ENCODE peak calls at places on chromosomes 5 and 9, in nine cellular contexts. H is heart right ventricle; G is fibroblast of lung; C is prostate gland; S is mesendoderm; A is upper lobe of right lung; D is psoas muscle; M is CD4-positive, CD25-positive, alpha-beta regulatory T cell; Y is OCI-LY7. K is an unnamed sample. For H3K4me1 and H3K36me3, the result is how much of the 10 kb centered on the place peaks cover.

GRCh38 chr9:16139781-16140180 is 586.9 kb downstream of the CCDC171 start:
- DNase-seq in D (peak), C (no peak), Y (no peak), S (no peak), M (no peak), G (peak), A (no peak), H (peak), K (no peak)

GRCh38 chr5:174532453-174533126 is 191.8 kb upstream of the MSX2 start:
- DNase-seq in H (peak), Y (no peak), A (peak), D (peak), G (peak), S (peak), M (no peak), C (peak), K (peak)

GRCh38 chr9:20199111-20199510 is 410.3 kb upstream of the SLC24A2 start:
- DNase-seq in H (no peak), C (no peak), S (no peak), Y (no peak), G (no peak), A (no peak), D (no peak), M (no peak), K (no peak)

GRCh38 chr9:107989544-107989943 is 500.0 kb upstream of the KLF4 start:
- DNase-seq in S (no peak), Y (no peak), D (peak), C (no peak), M (no peak), G (peak), A (no peak), H (no peak), K (peak)

GRCh38 chr9:130500340-130500771 is 55.6 kb downstream of the ASS1 start:
- DNase-seq in Y (no peak), S (no peak), H (no peak), D (no peak), M (no peak), G (no peak), C (peak), A (no peak), K (no peak)

GRCh38 chr9:79617395-79617794 is 45.6 kb downstream of the TLE4 start:
- DNase-seq in A (no peak), H (no peak), Y (no peak), S (no peak), M (no peak), D (no peak), C (no peak), G (peak), K (peak)

GRCh38 chr5:137096149-137097103 is 402.7 kb downstream of the SPOCK1 start:
- DNase-seq in C (no peak), G (no peak), Y (no peak), H (no peak), M (no peak), S (no peak), D (no peak), A (no peak), K (no peak)

GRCh38 chr9:107636596-107637405 is 147.2 kb upstream of the KLF4 start:
- DNase-seq in Y (no peak), S (no peak), A (no peak), G (peak), H (no peak), M (no peak), D (no peak), C (no peak), K (no peak)

GRCh38 chr9:80605129-80605528 is 1033.4 kb downstream of the TLE4 start:
- DNase-seq in M (no peak), S (peak), H (no peak), A (no peak), D (no peak), Y (no peak), G (peak), C (no peak), K (no peak)

GRCh38 chr5:9951861-9952260 is 297.8 kb downstream of the ATPSCKMT start:
- DNase-seq in H (no peak), C (no peak), S (peak), D (no peak), M (no peak), G (no peak), Y (no peak), A (no peak), K (no peak)

GRCh38 chr5:10503321-10503720 is 60.5 kb upstream of the ANKRD33B start:
- DNase-seq in G (no peak), Y (no peak), H (peak), S (no peak), A (no peak), M (no peak), C (no peak), D (no peak), K (no peak)

GRCh38 chr5:154740957-154741356 is 14.2 kb upstream of the LARP1 start:
- DNase-seq in Y (no peak), M (no peak), S (no peak), G (peak), H (no peak), D (peak), A (no peak), C (no peak), K (no peak)

GRCh38 chr9:23447166-23447565 is 378.9 kb downstream of the ELAVL2 start:
- DNase-seq in D (no peak), H (no peak), A (no peak), M (no peak), G (no peak), C (no peak), S (peak), Y (no peak), K (no peak)

GRCh38 chr5:32928761-32929160 is 217.6 kb downstream of the NPR3 start:
- DNase-seq in C (no peak), A (no peak), S (no peak), H (no peak), M (no peak), Y (no peak), G (no peak), D (no peak), K (no peak)

GRCh38 chr9:121746411-121746810 is 95.0 kb downstream of the DAB2IP start:
- DNase-seq in C (no peak), H (no peak), G (no peak), M (no peak), Y (no peak), A (no peak), D (no peak), S (no peak), K (no peak)

GRCh38 chr9:121750259-121750714 is 98.9 kb downstream of the DAB2IP start:
- DNase-seq in G (no peak), M (no peak), A (no peak), Y (no peak), S (no peak), H (no peak), D (no peak), C (no peak), K (no peak)

GRCh38 chr9:121748727-121749546 is 97.5 kb downstream of the DAB2IP start:
- DNase-seq in S (no peak), C (no peak), Y (no peak), A (no peak), G (no peak), D (peak), M (no peak), H (peak), K (peak)

GRCh38 chr9:121749614-121750013 is 98.2 kb downstream of the DAB2IP start:
- DNase-seq in A (no peak), S (no peak), M (no peak), Y (no peak), C (no peak), G (no peak), H (no peak), D (no peak), K (no peak)

GRCh38 chr9:121748080-121748479 is 96.6 kb downstream of the DAB2IP start:
- DNase-seq in M (no peak), G (no peak), S (no peak), Y (peak), A (no peak), C (no peak), D (no peak), H (no peak), K (no peak)
- H3K4me1 ChIP-seq in M (under half), G (under half), S (under half), Y (under half), A (half or more), C (under half), D (half or more), H (half or more), K (half or more)

DNA sequence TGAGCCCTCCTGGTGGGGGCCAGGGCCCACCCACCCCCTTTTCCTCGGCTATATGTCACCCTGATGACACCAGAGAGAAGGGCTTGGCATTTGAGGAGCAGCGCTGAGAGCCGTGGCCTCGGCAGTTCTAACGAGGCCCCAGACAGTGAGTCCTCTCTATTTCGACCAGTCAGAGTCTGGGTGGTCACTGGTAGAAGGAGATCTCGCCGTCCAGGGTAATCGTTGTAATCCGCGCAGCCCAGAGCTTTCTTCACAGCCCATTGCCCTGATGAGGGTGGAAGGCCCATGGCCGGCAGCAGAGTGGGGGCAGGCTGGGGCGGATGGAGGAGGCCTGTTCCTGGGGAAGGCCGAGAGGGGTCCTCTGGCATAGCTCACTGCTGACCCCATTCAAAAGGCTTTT is 70.2 kb downstream of the PSMB7 start:
- DNase-seq in Y (no peak), H (no peak), S (no peak), D (peak), A (no peak), G (no peak), C (no peak), M (no peak), K (no peak)
- H3K36me3 ChIP-seq in Y (under half), H (under half), S (under half), D (half or more), A (half or more), G (under half), C (under half), M (under half), K (half or more)

DNA sequence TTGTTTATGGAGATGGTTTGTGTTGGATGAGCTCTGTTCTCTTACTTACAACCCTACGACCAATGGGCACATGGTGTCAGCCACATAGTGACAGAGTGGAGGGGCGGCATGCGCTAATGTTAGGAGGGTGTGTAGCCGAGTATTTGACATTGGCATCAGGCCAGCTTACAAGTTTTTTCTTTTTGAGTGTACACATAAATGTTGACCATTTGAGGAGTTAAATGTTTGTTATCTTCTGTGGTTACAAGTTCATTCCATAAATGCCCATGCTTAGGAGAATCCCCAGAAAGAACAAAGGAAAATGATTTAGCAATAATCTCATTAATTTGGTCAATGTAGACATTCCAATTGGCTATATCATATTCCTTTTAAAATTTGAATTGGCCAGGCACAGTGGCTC is 180.1 kb upstream of the ELL2 start:
- DNase-seq in C (peak), Y (no peak), D (no peak), S (no peak), M (no peak), H (no peak), A (no peak), G (peak), K (no peak)
- H3K27ac ChIP-seq in C (no peak), Y (no peak), D (no peak), S (no peak), M (no peak), H (no peak), A (no peak), G (no peak), K (no peak)

DNA sequence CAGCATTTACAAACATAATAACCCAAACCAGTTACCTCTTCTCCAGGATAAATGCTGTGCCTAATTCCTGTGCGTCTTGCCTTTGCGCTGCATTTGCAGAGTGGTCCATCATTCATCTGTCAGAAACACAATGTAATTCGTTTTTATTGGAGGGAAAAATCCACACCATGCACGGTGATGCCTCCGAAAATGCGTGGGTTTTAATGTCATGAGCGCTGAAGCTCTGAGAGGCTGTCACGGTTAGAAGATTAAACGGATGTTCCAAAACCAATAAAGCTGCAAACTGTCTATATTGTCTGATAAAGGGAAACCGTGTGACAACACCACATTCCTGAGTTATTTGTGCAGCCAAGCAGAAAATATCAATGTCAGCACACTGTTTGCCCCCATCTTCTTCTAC is 27.4 kb downstream of the DROSHA start:
- DNase-seq in H (no peak), Y (no peak), C (no peak), S (no peak), D (no peak), G (no peak), M (no peak), A (no peak), K (no peak)
- H3K4me1 ChIP-seq in H (under half), Y (under half), C (under half), S (under half), D (under half), G (under half), M (under half), A (under half), K (under half)

GRCh38 chr5:163456029-163456589 is 3.8 kb downstream of the NUDCD2 start:
- DNase-seq in D (no peak), M (no peak), Y (no peak), A (no peak), C (no peak), G (peak), S (no peak), H (no peak), K (no peak)
- H3K36me3 ChIP-seq in D (half or more), M (under half), Y (half or more), A (under half), C (under half), G (under half), S (under half), H (under half), K (under half)

DNA sequence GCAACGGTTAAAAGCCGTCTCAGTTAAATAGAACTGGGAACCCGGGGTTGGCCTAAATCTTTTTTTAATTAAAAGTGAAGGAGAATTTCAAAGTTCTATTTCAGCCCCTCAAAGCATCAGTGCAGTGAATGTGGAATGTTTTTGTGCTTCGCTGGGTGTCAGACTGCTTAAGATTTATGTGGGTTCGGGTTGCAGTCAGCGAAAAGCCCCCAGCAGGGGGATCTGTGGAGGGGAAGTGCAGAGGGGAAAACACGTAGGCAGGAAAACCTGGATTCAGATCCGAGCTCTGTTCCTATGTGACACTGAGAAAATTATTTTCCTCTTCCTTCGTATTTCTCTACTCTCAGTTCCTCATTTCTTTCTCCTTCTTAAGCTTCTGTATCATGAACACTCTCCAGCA is 19.7 kb downstream of the BRINP1 start:
- DNase-seq in S (peak), A (no peak), C (no peak), M (no peak), G (no peak), H (no peak), Y (no peak), D (no peak), K (no peak)
- H3K27ac ChIP-seq in S (peak), A (no peak), C (no peak), M (no peak), G (no peak), H (no peak), Y (no peak), D (no peak), K (no peak)

DNA sequence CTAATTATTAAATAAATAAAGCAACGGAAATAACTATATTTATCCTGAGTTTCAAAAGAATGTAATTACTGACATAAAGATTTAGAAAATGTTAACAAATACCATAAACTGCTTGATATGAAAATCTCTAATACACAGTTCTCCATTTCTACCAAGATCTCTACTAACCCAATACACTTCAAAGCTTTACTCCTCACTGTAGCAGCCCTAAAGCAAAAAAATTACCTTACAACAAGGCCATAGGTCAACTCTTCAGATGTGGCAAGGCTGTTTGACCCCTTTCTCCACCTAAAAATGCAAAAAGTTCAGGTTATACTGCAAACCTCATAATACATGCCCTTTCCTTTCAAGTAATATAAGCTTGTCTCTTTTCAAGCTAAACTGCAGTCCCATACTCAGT is 96.7 kb downstream of the UGCG start:
- DNase-seq in A (no peak), D (no peak), G (no peak), C (no peak), M (no peak), H (no peak), Y (no peak), S (no peak), K (no peak)
- H3K4me1 ChIP-seq in A (under half), D (under half), G (under half), C (under half), M (under half), H (under half), Y (under half), S (under half), K (under half)

GRCh38 chr5:65768723-65769122 is 46.7 kb downstream of the NLN start:
- DNase-seq in S (no peak), H (no peak), Y (no peak), M (no peak), C (no peak), D (no peak), G (no peak), A (no peak), K (no peak)

GRCh38 chr5:65767565-65767964 is 45.6 kb downstream of the NLN start:
- DNase-seq in A (no peak), Y (no peak), C (no peak), H (no peak), G (no peak), S (peak), D (no peak), M (no peak), K (no peak)

GRCh38 chr5:65766159-65766558 is 44.2 kb downstream of the NLN start:
- DNase-seq in M (no peak), S (peak), A (no peak), H (no peak), G (no peak), C (no peak), Y (no peak), D (no peak), K (no peak)

GRCh38 chr5:65765582-65765981 is 43.6 kb downstream of the NLN start:
- DNase-seq in G (no peak), H (no peak), C (no peak), M (no peak), D (no peak), A (no peak), S (no peak), Y (no peak), K (no peak)

DNA sequence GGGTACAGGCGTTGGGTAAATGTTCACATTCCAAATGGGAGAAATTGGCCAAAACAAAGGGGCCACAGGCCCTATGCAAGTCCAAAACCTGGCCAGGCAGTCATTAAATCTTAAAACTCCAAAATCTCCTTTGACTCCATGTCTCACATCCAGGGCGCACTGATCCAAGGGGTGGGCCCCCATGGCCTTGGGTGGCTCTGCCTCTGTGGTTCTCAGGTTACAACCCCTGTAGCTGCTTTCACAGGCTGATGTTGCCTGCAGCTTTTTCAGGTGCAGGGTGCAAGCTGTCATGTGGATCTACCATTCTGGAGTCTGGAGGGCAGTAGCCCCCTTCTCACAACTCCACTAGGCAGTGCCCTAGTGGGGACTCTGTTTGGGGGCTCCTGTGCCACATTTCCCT is 44.8 kb downstream of the NLN start:
- DNase-seq in C (no peak), H (no peak), M (no peak), D (no peak), S (no peak), G (no peak), Y (no peak), A (no peak), K (no peak)
- H3K36me3 ChIP-seq in C (under half), H (under half), M (under half), D (under half), S (under half), G (under half), Y (under half), A (under half), K (under half)

GRCh38 chr9:95516221-95516735 is 493 bp downstream of the PTCH1 start:
- DNase-seq in D (no peak), M (no peak), H (peak), Y (no peak), S (no peak), G (no peak), A (no peak), C (no peak), K (no peak)
- H3K27ac ChIP-seq in D (no peak), M (no peak), H (peak), Y (no peak), S (no peak), G (no peak), A (peak), C (peak), K (peak)